ENCODE peak calls at places on chromosomes 5 and 9, in seven cellular contexts. B, Q, N, I, T, J and E are unnamed samples.

GRCh38 chr5:138128344-138128743 is 10.9 kb downstream of the NME5 start:
- DNase-seq in I (no peak), Q (no peak), N (no peak), B (no peak), T (no peak), J (no peak), E (no peak)

GRCh38 chr5:113140837-113141661 is 164.5 kb downstream of the DCP2 start:
- DNase-seq in Q (no peak), B (no peak), J (no peak), T (no peak), I (peak; percentile 81), N (no peak), E (no peak)

GRCh38 chr5:65451436-65451835 is 30.3 kb downstream of the ADAMTS6 start:
- DNase-seq in T (no peak), J (no peak), B (no peak), N (no peak), I (no peak), Q (no peak), E (no peak)

GRCh38 chr5:171418982-171419662 is at the start of gene FGF18:
- DNase-seq in B (peak; percentile 60), N (peak; percentile 65), T (no peak), Q (peak; percentile 42), I (peak; percentile 33), J (no peak), E (peak; percentile 56)

GRCh38 chr9:79681576-79681975 is 109.8 kb downstream of the TLE4 start:
- DNase-seq in N (no peak), J (no peak), Q (no peak), I (no peak), B (no peak), T (no peak), E (no peak)

GRCh38 chr9:33480094-33480493 is 6.4 kb upstream of the NOL6 start:
- DNase-seq in I (no peak), Q (no peak), T (no peak), N (no peak), J (no peak), B (no peak), E (no peak)

GRCh38 chr9:110582156-110582555 is 2.6 kb upstream of the SVEP1 start:
- DNase-seq in I (no peak), N (no peak), B (no peak), J (no peak), Q (no peak), T (no peak), E (no peak)

GRCh38 chr9:122031806-122032205 is 61.3 kb downstream of the TTLL11 start:
- DNase-seq in Q (no peak), B (no peak), I (no peak), T (no peak), N (no peak), J (no peak), E (no peak)

GRCh38 chr5:90747693-90748092 is 189.1 kb downstream of the ADGRV1 start:
- DNase-seq in T (no peak), I (peak; percentile 43), B (no peak), J (no peak), N (no peak), Q (no peak), E (no peak)

GRCh38 chr5:122942164-122942914 is 94.2 kb downstream of the PPIC start:
- DNase-seq in N (no peak), J (no peak), I (peak; percentile 53), Q (no peak), T (no peak), B (no peak), E (no peak)

GRCh38 chr9:136361047-136361756 is 2.3 kb downstream of the DNLZ start:
- DNase-seq in B (no peak), Q (no peak), I (no peak), N (no peak), J (no peak), T (no peak), E (no peak)

GRCh38 chr5:32501623-32502022 is 57.1 kb upstream of the ZFR start:
- DNase-seq in N (no peak), T (no peak), I (no peak), J (no peak), B (no peak), Q (no peak), E (no peak)

GRCh38 chr5:107129051-107129450 is 541.7 kb downstream of the EFNA5 start:
- DNase-seq in T (no peak), J (no peak), Q (no peak), N (no peak), B (no peak), I (no peak), E (no peak)

GRCh38 chr9:120345379-120345778 is 234.6 kb downstream of the CDK5RAP2 start:
- DNase-seq in I (no peak), T (no peak), N (no peak), B (no peak), J (no peak), Q (no peak), E (no peak)

GRCh38 chr9:2125909-2126308 is 110.8 kb downstream of the SMARCA2 start:
- DNase-seq in B (no peak), J (no peak), T (no peak), N (peak; percentile 48), Q (no peak), I (no peak), E (no peak)

GRCh38 chr5:119307170-119307569 is 48.6 kb upstream of the TNFAIP8 start:
- DNase-seq in T (no peak), I (no peak), J (no peak), Q (no peak), B (no peak), N (no peak), E (no peak)

GRCh38 chr5:126716861-126717260 is 60.1 kb upstream of the LMNB1 start:
- DNase-seq in I (no peak), T (no peak), Q (no peak), N (no peak), J (no peak), B (no peak), E (no peak)

GRCh38 chr9:94250456-94250855 is 8.6 kb upstream of the ZNF169 start:
- DNase-seq in Q (no peak), J (peak; percentile 16), T (no peak), N (no peak), B (no peak), I (no peak), E (no peak)

GRCh38 chr9:96441798-96442445 is 8.0 kb upstream of the HABP4 start:
- DNase-seq in B (no peak), I (peak; percentile 28), T (no peak), N (peak; percentile 47), Q (no peak), J (no peak), E (peak; percentile 68)

GRCh38 chr9:22005083-22005699 is 3.9 kb downstream of the CDKN2B start:
- DNase-seq in T (no peak), I (no peak), Q (no peak), B (no peak), N (no peak), J (no peak), E (no peak)

GRCh38 chr9:129612123-129612522 is 8.8 kb downstream of the C9orf50 start:
- DNase-seq in Q (no peak), T (no peak), I (no peak), N (no peak), B (no peak), J (no peak), E (no peak)

GRCh38 chr9:95102001-95102433 is 215.5 kb downstream of the FANCC start:
- DNase-seq in N (no peak), I (no peak), J (no peak), T (no peak), B (no peak), Q (no peak), E (no peak)

GRCh38 chr9:136325354-136325753 is 2.0 kb upstream of the GPSM1 start:
- DNase-seq in T (no peak), I (no peak), Q (no peak), J (no peak), N (no peak), B (no peak), E (no peak)

GRCh38 chr9:79256691-79257213 is 315.0 kb upstream of the TLE4 start:
- DNase-seq in B (peak; percentile 29), T (no peak), J (no peak), I (peak; percentile 20), N (no peak), Q (no peak), E (no peak)

GRCh38 chr5:14744296-14745187 is 80.0 kb downstream of the OTULIN start:
- DNase-seq in T (no peak), I (no peak), Q (no peak), B (no peak), J (no peak), N (no peak), E (peak; percentile 41)

GRCh38 chr5:121251954-121252353 is 599.7 kb upstream of the FTMT start:
- DNase-seq in N (no peak), T (no peak), I (no peak), B (no peak), J (no peak), Q (no peak), E (peak; percentile 10)

GRCh38 chr5:164306662-164307061 is 801.2 kb downstream of the MAT2B start:
- DNase-seq in J (no peak), T (no peak), Q (no peak), B (no peak), N (no peak), I (no peak), E (no peak)

GRCh38 chr9:3960661-3961144 is 339.2 kb downstream of the GLIS3 start:
- DNase-seq in T (no peak), I (peak; percentile 68), J (no peak), B (no peak), N (no peak), Q (no peak), E (no peak)

GRCh38 chr9:135343733-135344522 is 135.7 kb upstream of the PPP1R26 start:
- DNase-seq in T (peak; percentile 8), I (peak; percentile 3), J (peak; percentile 11), B (peak; percentile 86), N (peak; percentile 81), Q (peak; percentile 44), E (peak; percentile 16)

GRCh38 chr5:84494453-84494852 is 109.8 kb upstream of the EDIL3 start:
- DNase-seq in N (no peak), J (no peak), Q (no peak), I (peak; percentile 92), B (no peak), T (no peak), E (no peak)

GRCh38 chr9:100160021-100160420 is 61.0 kb downstream of the INVS start:
- DNase-seq in J (no peak), T (no peak), Q (no peak), N (peak; percentile 18), I (no peak), B (no peak), E (no peak)

GRCh38 chr5:146426853-146427618 is 20.1 kb upstream of the TCERG1 start:
- DNase-seq in T (no peak), Q (no peak), B (no peak), J (no peak), I (peak; percentile 46), N (peak; percentile 59), E (peak; percentile 39)

GRCh38 chr9:111389406-111389805 is 59.4 kb upstream of the OR2K2 start:
- DNase-seq in N (no peak), T (no peak), B (no peak), I (no peak), Q (no peak), J (no peak), E (no peak)

GRCh38 chr5:60821488-60822284 is 22.4 kb downstream of the ELOVL7 start:
- DNase-seq in I (no peak), Q (no peak), T (no peak), J (no peak), N (no peak), B (no peak), E (no peak)

GRCh38 chr5:123487298-123487697 is 24.7 kb upstream of the CSNK1G3 start:
- DNase-seq in T (no peak), Q (no peak), I (no peak), N (no peak), J (no peak), B (no peak), E (no peak)

GRCh38 chr5:172163346-172163745 is 24.7 kb downstream of the STK10 start:
- DNase-seq in I (peak; percentile 24), T (no peak), J (no peak), Q (no peak), B (no peak), N (no peak), E (no peak)

GRCh38 chr9:128343855-128344254 is 3.5 kb downstream of the SLC27A4 start:
- DNase-seq in I (no peak), J (no peak), T (no peak), Q (no peak), N (no peak), B (no peak), E (no peak)

GRCh38 chr9:25716220-25716872 is 38.1 kb upstream of the TUSC1 start:
- DNase-seq in Q (no peak), N (no peak), B (peak; percentile 9), J (no peak), I (peak; percentile 1), T (no peak), E (peak; percentile 6)